ENCODE peak calls at places on chromosomes 6 and 20, in four cellular contexts. P is fibroblast of lung, R is mucosa of descending colon, Q is coronary artery. D is an unnamed sample.

GRCh38 chr20:35006009-35006408 is 50.3 kb downstream of the MYH7B start:
- DNase-seq in P (no peak), Q (no peak), R (no peak), D (no peak)

GRCh38 chr6:160520043-160520904 is 143.8 kb downstream of the LPA start:
- DNase-seq in Q (peak), P (peak), R (peak), D (peak)

GRCh38 chr6:167720456-167721285 is 106.0 kb upstream of the AFDN start:
- DNase-seq in R (no peak), P (no peak), Q (no peak), D (no peak)

GRCh38 chr6:35024601-35025054 is 116.5 kb downstream of the TCP11 start:
- DNase-seq in R (peak), P (peak), Q (no peak), D (peak)

GRCh38 chr6:44084231-44085014 is 42.8 kb downstream of the MRPL14 start:
- DNase-seq in R (no peak), Q (no peak), P (no peak), D (peak)

GRCh38 chr20:19706463-19706862 is 51.6 kb upstream of the RIN2 start:
- DNase-seq in Q (no peak), R (no peak), P (no peak), D (no peak)

GRCh38 chr6:112338310-112338709 is 8.8 kb upstream of the RFPL4B start:
- DNase-seq in P (peak), R (no peak), Q (no peak), D (no peak)

GRCh38 chr6:27544612-27545260 is 71.8 kb upstream of the ZNF184 start:
- DNase-seq in Q (no peak), R (no peak), P (no peak), D (peak)

GRCh38 chr6:38337819-38338465 is 301.8 kb downstream of the BTBD9 start:
- DNase-seq in P (peak), Q (no peak), R (no peak), D (peak)

GRCh38 chr20:51860015-51860882 is 57.9 kb upstream of the SALL4 start:
- DNase-seq in R (peak), P (peak), Q (no peak), D (peak)

GRCh38 chr6:25612666-25613065 is 39.3 kb upstream of the SCGN start:
- DNase-seq in Q (no peak), R (no peak), P (no peak), D (no peak)

GRCh38 chr6:142926494-142927273 is 18.3 kb downstream of the HIVEP2 start:
- DNase-seq in P (peak), R (peak), Q (peak), D (peak)

GRCh38 chr20:31543966-31544598 is 29.8 kb downstream of the HM13 start:
- DNase-seq in R (no peak), Q (no peak), P (peak), D (peak)

GRCh38 chr20:58976095-58976730 is 4.8 kb upstream of the NELFCD start:
- DNase-seq in R (no peak), Q (no peak), P (peak), D (no peak)

GRCh38 chr6:54183616-54184015 is 72.4 kb downstream of the MLIP start:
- DNase-seq in R (no peak), P (peak), Q (no peak), D (no peak)

GRCh38 chr6:155880905-155881304 is 425.3 kb upstream of the NOX3 start:
- DNase-seq in R (no peak), Q (no peak), P (peak), D (peak)

GRCh38 chr20:2387180-2387577 is 6.5 kb downstream of the TGM6 start:
- DNase-seq in R (peak), Q (peak), P (peak), D (peak)

GRCh38 chr6:35370799-35371493 is 28.6 kb downstream of the PPARD start:
- DNase-seq in P (no peak), R (no peak), Q (no peak), D (no peak)

GRCh38 chr6:156379946-156380707 is 397.1 kb upstream of the ARID1B start:
- DNase-seq in R (no peak), Q (no peak), P (peak), D (peak)

GRCh38 chr6:3612341-3613041 is 139.0 kb downstream of the PXDC1 start:
- DNase-seq in Q (peak), R (no peak), P (peak), D (peak)

GRCh38 chr6:79201127-79201526 is 33.4 kb downstream of the HMGN3 start:
- DNase-seq in P (no peak), R (no peak), Q (no peak), D (no peak)

GRCh38 chr20:25059866-25060465 is 2.0 kb upstream of the ACSS1 start:
- DNase-seq in R (no peak), Q (peak), P (no peak), D (no peak)

GRCh38 chr6:44272529-44272928 is 2.3 kb downstream of the TMEM151B start:
- DNase-seq in Q (no peak), R (no peak), P (no peak), D (no peak)

GRCh38 chr6:36350681-36351091 is 14.0 kb upstream of the BNIP5 start:
- DNase-seq in R (no peak), Q (peak), P (peak), D (peak)

GRCh38 chr6:129350278-129350677 is 359.7 kb downstream of the ARHGAP18 start:
- DNase-seq in Q (no peak), P (no peak), R (peak), D (no peak)

GRCh38 chr20:14197097-14197496 is 140.3 kb downstream of the FLRT3 start:
- DNase-seq in R (no peak), P (peak), Q (no peak), D (peak)

GRCh38 chr6:130076512-130076911 is 58.1 kb downstream of the L3MBTL3 start:
- DNase-seq in R (no peak), Q (no peak), P (peak), D (peak)

GRCh38 chr6:50845499-50846108 is 26.9 kb downstream of the TFAP2B start:
- DNase-seq in P (no peak), R (no peak), Q (no peak), D (no peak)

GRCh38 chr6:166478782-166479592 is 96.2 kb upstream of the MPC1 start:
- DNase-seq in Q (no peak), R (no peak), P (no peak), D (no peak)

GRCh38 chr6:125586074-125586473 is 163.4 kb upstream of the HEY2 start:
- DNase-seq in R (no peak), P (peak), Q (no peak), D (peak)

DNA sequence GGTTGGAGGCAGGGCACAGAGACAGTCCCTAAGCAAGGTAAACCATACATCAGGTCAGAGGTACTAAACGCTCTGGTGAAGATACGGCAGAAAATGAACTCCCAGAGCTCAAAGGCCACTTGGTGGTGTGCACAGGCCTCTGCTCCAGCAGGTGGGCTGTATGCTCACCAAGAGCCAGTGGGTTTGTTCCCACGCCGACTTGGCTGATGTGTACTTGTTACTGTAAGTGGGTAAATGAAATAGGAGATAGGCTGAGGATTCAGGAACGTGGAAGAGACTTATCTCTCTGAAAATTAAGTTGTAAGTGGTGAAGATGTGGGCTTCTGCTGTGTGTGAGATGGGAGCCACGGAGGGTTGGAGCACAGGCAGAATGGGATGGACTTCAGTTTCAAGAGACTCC is 133.3 kb downstream of the PREX1 start:
- DNase-seq in R (no peak), P (no peak), Q (no peak), D (no peak)
- TF ChIP-seq CTCF in R (no peak), P (no peak), Q (no peak), D (no peak)

GRCh38 chr6:42423244-42423643 is 28.5 kb downstream of the TRERF1 start:
- DNase-seq in Q (no peak), P (no peak), R (no peak), D (no peak)

GRCh38 chr6:42417641-42418112 is 34.0 kb downstream of the TRERF1 start:
- DNase-seq in Q (no peak), R (no peak), P (peak), D (no peak)

GRCh38 chr6:42420741-42421140 is 31.0 kb downstream of the TRERF1 start:
- DNase-seq in Q (no peak), P (no peak), R (no peak), D (no peak)

GRCh38 chr6:42418739-42419138 is 33.0 kb downstream of the TRERF1 start:
- DNase-seq in P (no peak), Q (no peak), R (no peak), D (no peak)

DNA sequence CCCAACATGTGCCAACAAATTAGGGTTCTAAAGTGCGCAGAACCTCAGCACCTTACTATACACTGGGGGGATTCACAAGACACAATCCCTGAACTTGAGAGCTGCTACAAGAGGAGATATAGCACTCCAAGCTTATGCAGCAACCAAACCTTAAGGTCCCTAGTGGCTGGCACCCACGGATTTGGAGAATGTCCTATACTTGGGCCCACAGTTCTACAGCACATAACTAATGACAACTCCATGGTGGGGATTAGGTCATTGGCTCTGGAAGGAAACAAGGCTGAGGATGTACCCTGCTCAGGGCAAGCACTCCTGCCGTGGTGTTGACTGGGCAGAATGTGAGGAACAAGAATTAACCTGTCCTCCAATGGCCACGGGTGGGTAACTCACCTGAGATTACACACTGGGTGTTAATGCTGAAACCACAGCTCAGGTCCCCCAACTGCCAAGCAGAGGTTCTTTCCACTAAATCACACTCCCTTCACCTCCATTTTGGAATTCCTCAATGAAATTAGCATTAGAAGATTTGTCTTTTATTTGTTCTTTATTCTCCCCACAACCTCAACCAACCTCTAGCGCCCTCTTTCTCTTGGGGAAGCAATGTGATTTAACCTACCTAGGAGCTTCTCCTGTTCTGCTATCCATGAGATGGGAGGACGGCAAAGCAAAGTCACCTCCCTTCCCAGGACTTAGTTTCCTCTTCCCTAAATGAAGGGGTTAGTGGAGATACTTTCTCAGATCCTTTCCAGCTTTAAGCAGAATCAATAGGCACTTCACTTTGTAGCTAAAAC is 32.0 kb downstream of the TRERF1 start:
- DNase-seq in P (no peak), R (no peak), Q (no peak), D (no peak)
- TF ChIP-seq CTCF in P (no peak), R (no peak), Q (no peak), D (no peak)

GRCh38 chr20:45329497-45330319 is 18.5 kb downstream of the SDC4 start:
- DNase-seq in P (no peak), R (no peak), Q (no peak), D (no peak)
- TF ChIP-seq CTCF in P (no peak), R (no peak), Q (no peak), D (no peak)

DNA sequence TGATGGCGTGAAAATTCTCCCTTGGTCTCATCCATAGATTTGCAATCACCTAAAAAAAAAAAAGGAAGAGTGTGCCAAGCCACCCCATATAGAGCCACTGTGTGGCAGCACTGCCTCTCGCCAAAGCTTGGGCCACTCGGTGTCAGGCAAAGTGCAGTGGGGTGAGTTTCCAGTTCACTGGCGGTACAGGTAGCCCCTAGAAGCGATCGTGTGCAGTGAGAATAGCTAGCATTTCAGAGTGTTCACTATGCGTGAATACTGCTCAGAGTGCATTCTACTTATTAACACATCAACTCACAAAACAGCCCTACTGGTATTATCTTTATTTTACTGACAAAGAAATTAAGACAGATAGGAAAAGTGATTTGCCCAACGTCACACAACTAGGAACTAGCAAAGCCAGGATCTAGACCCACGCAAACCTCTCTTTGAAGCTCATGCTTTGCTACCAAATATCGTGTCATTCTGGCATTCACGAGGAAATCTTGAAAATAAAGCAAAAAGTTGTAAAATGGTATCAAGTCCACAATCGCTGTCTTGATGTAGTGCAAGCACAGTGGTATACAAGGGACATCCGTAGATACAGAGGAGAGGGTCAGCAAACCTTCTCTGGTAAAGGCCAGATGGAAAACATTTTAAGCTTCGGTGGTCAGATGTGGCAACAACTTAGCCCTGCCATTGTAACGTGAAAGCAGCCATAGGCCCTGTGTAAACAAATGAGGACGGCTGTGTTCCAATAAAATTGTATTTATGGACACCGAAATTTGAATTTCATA is 10.4 kb upstream of the GCNT2 start:
- DNase-seq in R (peak), Q (no peak), P (peak), D (peak)
- TF ChIP-seq CTCF in R (peak), Q (no peak), P (peak), D (peak)

DNA sequence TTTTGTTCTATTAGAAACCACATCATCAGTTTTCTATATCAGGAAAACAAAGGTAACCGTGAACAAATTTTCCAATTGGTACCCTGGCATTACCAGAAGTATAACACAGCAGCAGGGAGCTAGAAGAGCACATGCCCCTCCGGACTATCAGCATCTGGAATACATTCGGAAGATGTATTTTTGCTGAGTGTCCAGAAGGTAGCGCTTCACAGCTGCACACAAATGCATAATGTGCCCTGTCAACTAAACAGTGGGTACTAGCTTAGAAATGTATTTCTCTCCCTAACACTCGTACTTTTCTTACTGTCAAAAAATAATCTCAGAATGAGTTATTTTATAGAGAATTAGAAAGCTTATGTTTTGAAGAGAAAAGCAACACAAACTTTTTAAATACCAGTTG is 77.6 kb downstream of the HUS1B start:
- DNase-seq in P (no peak), R (no peak), Q (no peak), D (peak)
- TF ChIP-seq CTCF in P (peak), R (no peak), Q (no peak), D (peak)

DNA sequence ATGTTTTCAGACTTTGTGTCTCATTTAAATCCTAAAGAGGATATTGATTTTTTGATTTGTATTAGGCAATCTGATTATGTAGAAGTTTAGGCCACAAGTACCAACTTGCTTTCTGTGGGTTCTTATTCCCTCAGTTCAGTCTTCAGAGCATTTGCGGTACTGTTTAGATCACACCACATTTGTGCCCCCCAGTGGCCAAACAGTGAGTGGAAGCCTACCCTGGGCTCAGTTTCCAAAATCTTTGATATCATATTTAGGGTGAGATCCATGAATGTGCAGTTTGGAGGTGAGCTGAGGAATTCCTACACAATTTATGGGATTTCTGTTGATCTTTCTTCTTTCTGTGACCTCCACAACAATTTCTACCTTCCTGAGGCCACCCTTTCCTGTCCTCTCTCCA is 92.3 kb upstream of the FUT9 start:
- DNase-seq in P (no peak), R (peak), Q (no peak), D (no peak)
- TF ChIP-seq CTCF in P (no peak), R (no peak), Q (no peak), D (peak)